ENCODE peak calls at places on chromosomes 4 and X, in six cellular contexts. R, Q, O, L, I and D are unnamed samples.

GRCh38 chr4:2363056-2363719 is 55.3 kb downstream of the ZFYVE28 start:
- DNase-seq in R (peak; percentile 36), Q (no peak), O (no peak), L (no peak), I (no peak), D (no peak)

GRCh38 chrX:3191821-3192220 is 150.6 kb downstream of the ARSF start:
- DNase-seq in R (no peak), Q (no peak), O (no peak), L (no peak), I (peak; percentile 88), D (no peak)

GRCh38 chr4:79862842-79863241 is 210.2 kb downstream of the ANTXR2 start:
- DNase-seq in R (no peak), Q (no peak), O (no peak), L (no peak), I (no peak), D (no peak)

GRCh38 chr4:158259955-158260575 is 49.8 kb downstream of the TMEM144 start:
- DNase-seq in R (no peak), Q (peak; percentile 57), O (peak; percentile 23), L (no peak), I (peak; percentile 12), D (no peak)

GRCh38 chr4:150217192-150217591 is 138.9 kb downstream of the DCLK2 start:
- DNase-seq in R (no peak), Q (peak; percentile 73), O (peak; percentile 78), L (no peak), I (peak; percentile 89), D (no peak)

GRCh38 chrX:13087322-13088154 is 43.1 kb upstream of the FAM9C start:
- DNase-seq in R (no peak), Q (peak; percentile 55), O (peak; percentile 90), L (no peak), I (peak; percentile 75), D (peak; percentile 86)

GRCh38 chr4:122246551-122246950 is 94.4 kb downstream of the BLTP1 start:
- DNase-seq in R (no peak), Q (no peak), O (no peak), L (no peak), I (no peak), D (no peak)

GRCh38 chrX:107894038-107894437 is 68.4 kb downstream of the MID2 start:
- DNase-seq in R (no peak), Q (peak; percentile 58), O (peak; percentile 8), L (no peak), I (peak; percentile 21), D (peak; percentile 65)

GRCh38 chrX:14029039-14029424 is 660 bp downstream of the GEMIN8 start:
- DNase-seq in R (no peak), Q (no peak), O (no peak), L (no peak), I (no peak), D (no peak)

GRCh38 chr4:111712093-111712677 is 433.1 kb upstream of the FAM241A start:
- DNase-seq in R (no peak), Q (no peak), O (no peak), L (no peak), I (no peak), D (no peak)

GRCh38 chrX:100710816-100711215 is 21.1 kb downstream of the SYTL4 start:
- DNase-seq in R (no peak), Q (no peak), O (no peak), L (no peak), I (no peak), D (no peak)

GRCh38 chr4:4690854-4691253 is 149.0 kb upstream of the STX18 start:
- DNase-seq in R (no peak), Q (no peak), O (no peak), L (no peak), I (no peak), D (no peak)

GRCh38 chr4:8174970-8175369 is 16.4 kb upstream of the ABLIM2 start:
- DNase-seq in R (no peak), Q (no peak), O (no peak), L (no peak), I (no peak), D (no peak)

GRCh38 chr4:6229671-6230501 is 29.5 kb upstream of the JAKMIP1 start:
- DNase-seq in R (peak; percentile 27), Q (no peak), O (no peak), L (no peak), I (no peak), D (no peak)

GRCh38 chr4:150348079-150348478 is 233.9 kb upstream of the MAB21L2 start:
- DNase-seq in R (no peak), Q (peak; percentile 47), O (peak; percentile 65), L (no peak), I (peak; percentile 78), D (no peak)

GRCh38 chr4:52376107-52376704 is 282.9 kb downstream of the USP46 start:
- DNase-seq in R (no peak), Q (peak; percentile 76), O (peak; percentile 55), L (no peak), I (peak; percentile 39), D (peak; percentile 25)

GRCh38 chr4:25993564-25994185 is 79.7 kb downstream of the SMIM20 start:
- DNase-seq in R (no peak), Q (peak; percentile 21), O (peak; percentile 25), L (no peak), I (peak; percentile 46), D (no peak)

GRCh38 chrX:51024106-51024696 is 113.7 kb downstream of the BMP15 start:
- DNase-seq in R (no peak), Q (no peak), O (no peak), L (no peak), I (no peak), D (no peak)

GRCh38 chr4:96352051-96352517 is 512.2 kb downstream of the PDHA2 start:
- DNase-seq in R (no peak), Q (peak; percentile 72), O (peak; percentile 36), L (no peak), I (peak; percentile 25), D (no peak)

GRCh38 chr4:98522062-98522461 is 136.3 kb downstream of the TSPAN5 start:
- DNase-seq in R (no peak), Q (peak; percentile 18), O (no peak), L (no peak), I (no peak), D (no peak)

GRCh38 chrX:3244955-3245354 is 101.5 kb downstream of the MXRA5 start:
- DNase-seq in R (no peak), Q (no peak), O (peak; percentile 19), L (no peak), I (no peak), D (no peak)

GRCh38 chrX:120671963-120672362 is 42.1 kb upstream of the C1GALT1C1 start:
- DNase-seq in R (no peak), Q (peak; percentile 48), O (peak; percentile 0), L (no peak), I (peak; percentile 55), D (no peak)

GRCh38 chr4:168150651-168151050 is 58.3 kb downstream of the ANXA10 start:
- DNase-seq in R (no peak), Q (peak; percentile 63), O (no peak), L (no peak), I (peak; percentile 78), D (no peak)

GRCh38 chr4:88880501-88881226 is 176.3 kb downstream of the FAM13A start:
- DNase-seq in R (no peak), Q (no peak), O (no peak), L (no peak), I (no peak), D (no peak)

GRCh38 chr4:85760521-85760920 is 285.6 kb downstream of the ARHGAP24 start:
- DNase-seq in R (no peak), Q (peak; percentile 41), O (no peak), L (no peak), I (no peak), D (no peak)

GRCh38 chr4:94814237-94814636 is 56.5 kb downstream of the BMPR1B start:
- DNase-seq in R (no peak), Q (no peak), O (no peak), L (no peak), I (peak; percentile 28), D (no peak)